ENCODE peak calls at places on chromosomes 11 and 22, in ten cellular contexts. U, G, E, V, W, M, F, Y, I and B are unnamed samples.

GRCh38 chr22:45587638-45588481 is 83.8 kb upstream of the ATXN10 start:
- DNase-seq in U (peak), G (peak), E (no peak), V (no peak), W (peak), M (no peak), F (no peak), Y (no peak), I (no peak), B (no peak)

GRCh38 chr11:44138286-44138685 is 42.8 kb downstream of the EXT2 start:
- DNase-seq in U (peak), G (peak), E (no peak), V (no peak), W (no peak), M (no peak), F (no peak), Y (no peak), I (no peak), B (no peak)

GRCh38 chr11:75565916-75566762 is 4.1 kb downstream of the SERPINH1 start:
- DNase-seq in U (peak), G (peak), E (no peak), V (no peak), W (no peak), M (peak), F (no peak), Y (no peak), I (no peak), B (no peak)

GRCh38 chr22:39317756-39318506 is 1.5 kb downstream of the RPL3 start:
- DNase-seq in U (peak), G (peak), E (no peak), V (no peak), W (peak), M (no peak), F (peak), Y (no peak), I (peak), B (no peak)

GRCh38 chr11:61092280-61092766 is 10.0 kb upstream of the CD5 start:
- DNase-seq in U (no peak), G (no peak), E (no peak), V (no peak), W (no peak), M (peak), F (no peak), Y (no peak), I (no peak), B (peak)

GRCh38 chr11:95229199-95230053 is 1.6 kb downstream of the SESN3 start:
- DNase-seq in U (peak), G (peak), E (peak), V (no peak), W (no peak), M (peak), F (peak), Y (no peak), I (no peak), B (no peak)

GRCh38 chr22:25395915-25396314 is 168.6 kb upstream of the GRK3 start:
- DNase-seq in U (no peak), G (no peak), E (no peak), V (no peak), W (no peak), M (peak), F (no peak), Y (no peak), I (no peak), B (no peak)

GRCh38 chr11:65553301-65554001 is 4.7 kb downstream of the LTBP3 start:
- DNase-seq in U (no peak), G (no peak), E (no peak), V (no peak), W (no peak), M (peak), F (no peak), Y (peak), I (peak), B (no peak)

GRCh38 chr11:47244664-47245350 is 3.8 kb downstream of the ACP2 start:
- DNase-seq in U (peak), G (no peak), E (no peak), V (no peak), W (no peak), M (no peak), F (no peak), Y (no peak), I (no peak), B (no peak)

GRCh38 chr22:49995059-49995412 is 17.5 kb downstream of the IL17REL start:
- DNase-seq in U (no peak), G (no peak), E (peak), V (no peak), W (no peak), M (no peak), F (no peak), Y (no peak), I (no peak), B (no peak)

GRCh38 chr11:128282053-128282452 is 305.3 kb downstream of the ETS1 start:
- DNase-seq in U (no peak), G (no peak), E (no peak), V (no peak), W (no peak), M (no peak), F (no peak), Y (no peak), I (no peak), B (no peak)

GRCh38 chr22:23651676-23652075 is 19.6 kb upstream of the DRICH1 start:
- DNase-seq in U (no peak), G (no peak), E (no peak), V (no peak), W (no peak), M (no peak), F (no peak), Y (no peak), I (no peak), B (no peak)

GRCh38 chr11:131760191-131760951 is 390.0 kb downstream of the NTM start:
- DNase-seq in U (peak), G (peak), E (no peak), V (no peak), W (peak), M (no peak), F (peak), Y (no peak), I (no peak), B (no peak)

GRCh38 chr11:67441082-67441683 is 2.1 kb downstream of the CORO1B start:
- DNase-seq in U (no peak), G (no peak), E (no peak), V (no peak), W (no peak), M (no peak), F (no peak), Y (no peak), I (peak), B (peak)

GRCh38 chr22:39627208-39627607 is 56.7 kb downstream of the CACNA1I start:
- DNase-seq in U (no peak), G (no peak), E (no peak), V (no peak), W (no peak), M (no peak), F (no peak), Y (no peak), I (no peak), B (no peak)

GRCh38 chr22:48778308-48779195 is 1049.1 kb downstream of the BRD1 start:
- DNase-seq in U (no peak), G (no peak), E (no peak), V (no peak), W (no peak), M (no peak), F (no peak), Y (no peak), I (no peak), B (no peak)

GRCh38 chr11:128468106-128468505 is 119.3 kb downstream of the ETS1 start:
- DNase-seq in U (peak), G (no peak), E (no peak), V (no peak), W (peak), M (no peak), F (peak), Y (no peak), I (no peak), B (no peak)

GRCh38 chr11:66559141-66559861 is 9.1 kb downstream of the CTSF start:
- DNase-seq in U (no peak), G (peak), E (no peak), V (no peak), W (no peak), M (peak), F (no peak), Y (peak), I (no peak), B (no peak)

GRCh38 chr11:5196731-5197130 is 3.8 kb downstream of the OR51V1 start:
- DNase-seq in U (peak), G (no peak), E (no peak), V (no peak), W (peak), M (no peak), F (no peak), Y (no peak), I (no peak), B (no peak)

GRCh38 chr11:67349457-67349856 is 3.9 kb downstream of the POLD4 start:
- DNase-seq in U (no peak), G (no peak), E (no peak), V (no peak), W (no peak), M (no peak), F (no peak), Y (no peak), I (no peak), B (no peak)

GRCh38 chr11:10503777-10504176 is 37.2 kb downstream of the RNF141 start:
- DNase-seq in U (no peak), G (no peak), E (no peak), V (no peak), W (no peak), M (no peak), F (no peak), Y (no peak), I (no peak), B (no peak)

GRCh38 chr11:110891411-110891810 is 179.2 kb upstream of the ARHGAP20 start:
- DNase-seq in U (peak), G (peak), E (no peak), V (no peak), W (peak), M (no peak), F (peak), Y (no peak), I (no peak), B (no peak)

GRCh38 chr22:20550851-20551744 is 43.7 kb downstream of the MED15 start:
- DNase-seq in U (peak), G (peak), E (no peak), V (no peak), W (peak), M (peak), F (peak), Y (no peak), I (no peak), B (peak)

GRCh38 chr11:124920870-124921609 is 2.0 kb downstream of the HEPN1 start:
- DNase-seq in U (peak), G (peak), E (peak), V (no peak), W (peak), M (peak), F (peak), Y (no peak), I (no peak), B (peak)

GRCh38 chr22:27408068-27408467 is 393.5 kb downstream of the MN1 start:
- DNase-seq in U (no peak), G (no peak), E (no peak), V (no peak), W (no peak), M (no peak), F (no peak), Y (no peak), I (no peak), B (no peak)

GRCh38 chr11:119599864-119600593 is 129.0 kb downstream of the NECTIN1 start:
- DNase-seq in U (no peak), G (peak), E (no peak), V (no peak), W (no peak), M (no peak), F (no peak), Y (no peak), I (no peak), B (no peak)

GRCh38 chr22:18023509-18024275 is 669 bp downstream of the MICAL3 start:
- DNase-seq in U (peak), G (peak), E (peak), V (peak), W (peak), M (peak), F (peak), Y (peak), I (peak), B (peak)

GRCh38 chr11:61639816-61640443 is 40.3 kb upstream of the DAGLA start:
- DNase-seq in U (peak), G (peak), E (no peak), V (no peak), W (no peak), M (peak), F (no peak), Y (peak), I (no peak), B (no peak)

GRCh38 chr11:35463211-35463810 is 44.0 kb upstream of the SLC1A2 start:
- DNase-seq in U (no peak), G (no peak), E (no peak), V (no peak), W (no peak), M (no peak), F (no peak), Y (no peak), I (no peak), B (no peak)

GRCh38 chr11:64854534-64855502 is 10.4 kb upstream of the CDC42BPG start:
- DNase-seq in U (peak), G (peak), E (peak), V (peak), W (peak), M (peak), F (peak), Y (peak), I (no peak), B (no peak)

GRCh38 chr11:65972116-65972515 is 10.6 kb downstream of the SART1 start:
- DNase-seq in U (no peak), G (no peak), E (no peak), V (no peak), W (no peak), M (no peak), F (no peak), Y (no peak), I (no peak), B (no peak)

GRCh38 chr11:118434553-118435232 is 1.6 kb upstream of the KMT2A start:
- DNase-seq in U (peak), G (peak), E (peak), V (no peak), W (no peak), M (peak), F (no peak), Y (peak), I (peak), B (peak)
- TF ChIP-seq CTCF in U (no peak), G (no peak), E (no peak), V (no peak), W (peak), M (no peak), F (no peak), Y (no peak), I (peak), B (no peak)

DNA sequence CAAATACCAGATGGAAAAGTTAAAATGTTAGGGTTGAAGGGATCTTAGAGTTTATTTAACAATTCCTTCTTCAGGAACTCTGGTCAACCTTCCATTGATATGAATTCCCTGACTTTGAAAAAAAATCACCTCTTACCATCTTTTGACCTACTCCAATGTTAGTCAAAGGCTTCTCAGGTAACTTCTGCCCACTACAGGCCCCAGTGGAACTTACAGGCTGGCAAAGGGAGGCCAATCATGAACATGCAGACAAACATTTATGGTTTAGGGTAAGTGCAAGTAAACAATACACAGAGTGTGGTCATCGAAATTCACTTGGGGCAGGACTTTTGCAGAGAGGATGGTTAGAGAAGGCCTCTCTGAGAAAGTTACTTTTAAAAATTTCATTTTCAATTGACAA is 45.1 kb downstream of the SYN3 start:
- DNase-seq in U (no peak), G (no peak), E (no peak), V (no peak), W (no peak), M (no peak), F (no peak), Y (no peak), I (no peak), B (no peak)
- TF ChIP-seq CTCF in U (no peak), G (no peak), E (no peak), V (peak), W (no peak), M (no peak), F (no peak), Y (peak), I (peak), B (no peak)

GRCh38 chr11:92552942-92553341 is 328.3 kb downstream of the FAT3 start:
- DNase-seq in U (peak), G (peak), E (no peak), V (no peak), W (peak), M (no peak), F (no peak), Y (no peak), I (no peak), B (no peak)
- TF ChIP-seq CTCF in U (peak), G (peak), E (no peak), V (no peak), W (peak), M (no peak), F (peak), Y (no peak), I (peak), B (no peak)

GRCh38 chr11:86632499-86633269 is 39.7 kb downstream of the ME3 start:
- DNase-seq in U (peak), G (peak), E (no peak), V (peak), W (peak), M (peak), F (peak), Y (peak), I (no peak), B (no peak)
- TF ChIP-seq CTCF in U (peak), G (peak), E (no peak), V (peak), W (peak), M (no peak), F (peak), Y (peak), I (no peak), B (no peak)

DNA sequence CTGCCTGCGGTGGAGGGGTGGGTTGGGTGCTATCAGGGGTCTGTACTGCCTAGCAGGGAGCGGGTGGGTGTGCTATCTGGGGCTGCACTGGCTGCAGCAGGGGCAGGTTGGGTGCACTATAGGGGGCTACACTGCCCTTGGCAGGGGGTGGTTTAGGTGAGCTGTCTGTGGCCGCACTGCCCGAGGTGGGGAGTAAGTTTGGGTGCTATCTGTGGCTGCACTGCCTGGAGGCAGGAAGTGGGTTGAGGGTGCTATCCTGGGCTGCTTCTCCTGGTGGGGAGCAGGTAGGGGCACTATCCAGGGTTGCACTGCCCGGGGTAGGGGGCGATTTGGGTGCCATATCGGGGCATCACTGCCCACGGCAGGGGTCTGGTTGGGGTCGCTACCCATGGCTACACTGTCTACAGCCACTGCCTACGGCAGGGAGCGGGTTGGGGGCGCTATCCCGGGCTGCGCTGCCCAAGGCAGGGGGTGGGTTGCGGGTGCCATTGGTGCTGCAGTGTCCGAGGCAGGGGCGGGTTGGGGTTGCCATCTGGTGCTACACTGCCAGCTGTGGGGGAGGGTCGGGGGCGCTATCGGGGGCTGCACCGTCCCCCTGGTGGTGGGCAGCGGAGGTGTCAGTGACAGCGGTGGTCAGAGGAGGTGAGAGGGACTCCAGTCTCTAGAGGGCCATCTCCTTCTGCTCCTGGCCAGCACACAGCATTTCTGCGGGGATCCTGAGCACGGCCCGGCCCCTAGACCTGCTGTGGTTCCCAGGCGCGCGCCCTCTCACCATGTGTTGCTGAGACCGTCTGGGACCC is 1.3 kb upstream of the RFPL2 start:
- DNase-seq in U (no peak), G (no peak), E (no peak), V (no peak), W (no peak), M (no peak), F (no peak), Y (no peak), I (no peak), B (no peak)
- TF ChIP-seq CTCF in U (no peak), G (no peak), E (no peak), V (no peak), W (no peak), M (no peak), F (no peak), Y (no peak), I (no peak), B (no peak)

GRCh38 chr11:107830915-107831540 is 27.6 kb downstream of the SLC35F2 start:
- DNase-seq in U (no peak), G (no peak), E (no peak), V (no peak), W (no peak), M (no peak), F (no peak), Y (no peak), I (no peak), B (no peak)

GRCh38 chr11:107836811-107837210 is 21.8 kb downstream of the SLC35F2 start:
- DNase-seq in U (no peak), G (no peak), E (no peak), V (no peak), W (no peak), M (no peak), F (no peak), Y (no peak), I (no peak), B (no peak)

GRCh38 chr11:107840120-107840479 is 18.5 kb downstream of the SLC35F2 start:
- DNase-seq in U (no peak), G (no peak), E (no peak), V (no peak), W (no peak), M (no peak), F (no peak), Y (no peak), I (no peak), B (no peak)

DNA sequence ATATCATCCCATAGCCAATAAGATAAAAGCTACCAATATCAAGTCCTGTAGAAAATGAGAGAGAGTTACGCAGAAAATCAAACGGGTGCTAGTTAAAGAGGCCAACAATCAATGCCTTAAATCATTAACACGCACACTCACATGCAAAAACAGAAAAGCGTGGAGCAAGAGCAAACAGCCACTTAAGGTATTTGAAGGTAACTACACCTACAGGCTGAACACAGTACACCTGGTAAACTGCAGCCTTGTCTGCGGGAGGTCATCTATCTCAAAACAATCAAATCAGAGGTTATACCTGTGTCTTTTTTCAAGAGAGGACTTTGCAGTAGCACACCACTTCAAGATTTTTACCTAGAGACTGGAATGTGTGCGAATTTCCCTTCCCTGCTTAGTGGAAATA is 23.6 kb downstream of the SLC35F2 start:
- DNase-seq in U (no peak), G (no peak), E (no peak), V (no peak), W (no peak), M (no peak), F (no peak), Y (no peak), I (no peak), B (no peak)
- TF ChIP-seq CTCF in U (no peak), G (no peak), E (no peak), V (no peak), W (no peak), M (no peak), F (no peak), Y (no peak), I (no peak), B (no peak)

DNA sequence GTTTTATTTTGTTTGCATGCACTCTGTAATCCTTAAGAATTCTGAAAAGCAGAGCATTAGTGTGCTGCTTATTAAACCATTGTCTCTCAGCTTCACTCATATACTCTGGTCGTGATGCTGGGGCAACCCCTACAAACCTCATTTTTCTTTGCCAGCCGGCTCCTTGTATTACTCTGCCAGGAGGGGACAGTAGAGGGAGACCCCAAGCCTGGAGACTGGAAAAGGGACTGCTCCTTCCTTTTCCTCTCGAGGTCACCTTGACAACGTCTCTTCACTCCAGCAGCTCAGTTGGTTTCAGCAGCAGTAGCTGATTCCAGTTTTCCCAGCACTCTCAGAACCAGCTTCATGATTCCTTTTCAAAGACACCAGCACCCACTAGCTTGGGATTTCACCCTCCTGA is 2.8 kb upstream of the JHY start:
- DNase-seq in U (no peak), G (no peak), E (no peak), V (no peak), W (no peak), M (no peak), F (no peak), Y (no peak), I (no peak), B (no peak)
- TF ChIP-seq CTCF in U (peak), G (no peak), E (no peak), V (no peak), W (no peak), M (no peak), F (no peak), Y (no peak), I (no peak), B (no peak)